ENCODE peak calls at places on chromosomes 3 and 15, in six cellular contexts. M is left lung, R is IMR-90, I is MM.1S, F is BJ, Q is HAP-1. L is an unnamed sample.

GRCh38 chr15:67413770-67414429 is 107.0 kb upstream of the C15orf61 start:
- DNase-seq in M (no peak), R (peak), I (no peak), F (no peak), Q (no peak), L (no peak)

GRCh38 chr3:69914395-69914794 is 85.1 kb upstream of the SAMMSON start:
- DNase-seq in M (no peak), R (peak), I (no peak), F (no peak), Q (no peak), L (no peak)

GRCh38 chr15:100147828-100148227 is 193.9 kb downstream of the ADAMTS17 start:
- DNase-seq in M (no peak), R (no peak), I (no peak), F (no peak), Q (no peak), L (no peak)

GRCh38 chr3:38028621-38029361 is 651 bp downstream of the PLCD1 start:
- DNase-seq in M (peak), R (no peak), I (no peak), F (no peak), Q (no peak), L (no peak)

GRCh38 chr3:157075693-157076420 is 84.1 kb downstream of the CCNL1 start:
- DNase-seq in M (no peak), R (no peak), I (no peak), F (no peak), Q (no peak), L (no peak)

GRCh38 chr3:113018461-113019181 is 27.8 kb downstream of the GTPBP8 start:
- DNase-seq in M (no peak), R (peak), I (no peak), F (no peak), Q (peak), L (no peak)

GRCh38 chr3:172310361-172310760 is 137.9 kb downstream of the GHSR start:
- DNase-seq in M (no peak), R (no peak), I (no peak), F (no peak), Q (no peak), L (no peak)

GRCh38 chr3:156218353-156218744 is 98.0 kb downstream of the KCNAB1 start:
- DNase-seq in M (no peak), R (peak), I (no peak), F (no peak), Q (no peak), L (no peak)

GRCh38 chr3:195549931-195550519 is 6.9 kb upstream of the PPP1R2 start:
- DNase-seq in M (no peak), R (no peak), I (peak), F (no peak), Q (no peak), L (peak)

GRCh38 chr3:195550723-195551122 is 7.6 kb upstream of the PPP1R2 start:
- DNase-seq in M (no peak), R (no peak), I (no peak), F (no peak), Q (no peak), L (no peak)

GRCh38 chr3:195549001-195549400 is 5.9 kb upstream of the PPP1R2 start:
- DNase-seq in M (no peak), R (no peak), I (peak), F (no peak), Q (peak), L (no peak)

GRCh38 chr3:195548046-195548445 is 4.9 kb upstream of the PPP1R2 start:
- DNase-seq in M (no peak), R (no peak), I (no peak), F (no peak), Q (no peak), L (no peak)

GRCh38 chr3:195548496-195548895 is 5.4 kb upstream of the PPP1R2 start:
- DNase-seq in M (no peak), R (no peak), I (no peak), F (no peak), Q (peak), L (no peak)
- H3K4me3 ChIP-seq in M (no peak), R (no peak), I (no peak), F (no peak), Q (no peak), L (no peak)

DNA sequence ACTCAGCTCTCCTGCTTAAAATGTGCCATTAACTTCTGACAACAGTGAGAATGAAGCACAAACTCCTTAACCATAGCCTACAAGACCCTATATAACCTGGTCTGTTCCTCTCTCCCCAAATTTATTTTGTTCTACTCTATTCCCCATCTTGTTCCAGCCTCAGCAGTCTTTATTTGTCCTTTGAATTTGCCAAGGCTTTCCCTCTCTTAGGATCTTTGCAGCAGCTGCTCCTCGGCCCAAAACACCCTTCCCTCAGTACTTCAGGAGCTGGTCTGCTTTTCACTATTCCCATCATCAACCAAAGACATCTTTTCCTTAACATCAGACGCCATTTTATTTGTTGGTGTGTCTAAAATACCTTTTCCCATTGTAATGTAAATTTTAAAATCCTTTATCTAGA is 10.2 kb downstream of the PRICKLE2 start:
- DNase-seq in M (no peak), R (no peak), I (no peak), F (no peak), Q (peak), L (no peak)
- H3K4me3 ChIP-seq in M (no peak), R (peak), I (no peak), F (no peak), Q (no peak), L (no peak)

DNA sequence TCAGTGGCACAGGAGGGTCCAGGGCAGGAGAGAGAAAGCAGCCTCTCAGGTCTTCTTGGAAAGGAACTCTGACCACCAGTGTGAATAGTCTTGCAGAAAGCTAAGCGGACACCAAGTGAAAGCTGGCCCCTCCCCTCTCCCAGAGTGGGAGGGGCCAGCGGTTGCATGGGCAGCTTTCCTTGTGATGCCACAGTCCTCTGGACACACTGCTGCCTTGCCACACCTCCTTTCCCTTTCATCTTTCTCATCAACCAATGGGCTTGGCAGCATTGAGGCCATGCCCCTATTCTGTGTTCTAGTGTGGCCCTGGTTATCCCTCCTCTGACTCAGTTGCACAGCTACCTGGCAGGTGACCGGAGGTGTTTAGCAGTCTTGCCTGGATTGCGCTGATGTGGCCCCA is 49.7 kb upstream of the GOLGA6B start:
- DNase-seq in M (no peak), R (no peak), I (no peak), F (no peak), Q (no peak), L (no peak)
- H3K4me3 ChIP-seq in M (no peak), R (no peak), I (no peak), F (no peak), Q (no peak), L (no peak)

GRCh38 chr15:64462492-64462891 is 2.1 kb downstream of the ZNF609 start:
- DNase-seq in M (no peak), R (no peak), I (no peak), F (no peak), Q (no peak), L (no peak)
- H3K4me3 ChIP-seq in M (no peak), R (no peak), I (no peak), F (no peak), Q (no peak), L (no peak)

DNA sequence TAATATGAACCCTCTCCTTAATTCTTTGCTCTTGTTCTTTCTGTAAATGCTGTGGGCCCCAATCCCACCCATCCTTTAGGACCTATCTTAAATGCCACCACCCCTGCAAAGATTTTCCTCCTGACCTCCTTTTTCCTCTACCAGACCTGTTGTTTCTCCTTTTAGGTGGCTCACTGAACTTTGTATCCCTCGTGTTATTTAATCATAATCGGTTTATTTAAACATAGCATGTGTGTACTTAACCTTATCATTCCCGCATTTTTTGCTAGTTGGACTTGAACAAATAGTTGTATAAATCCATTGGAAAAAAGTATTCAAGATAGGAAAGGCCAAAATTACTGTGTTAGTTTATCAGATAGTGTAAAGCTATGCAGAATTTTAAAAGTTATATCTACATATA is 988 bp upstream of the NFKBIZ start:
- DNase-seq in M (no peak), R (no peak), I (no peak), F (no peak), Q (no peak), L (no peak)
- H3K4me3 ChIP-seq in M (peak), R (no peak), I (peak), F (no peak), Q (no peak), L (no peak)

L was measured in Jurkat, Clone E6-1.